ENCODE peak calls at places on chromosomes 13 and 19, in eight cellular contexts. I is A549, A is HepG2, P is stomach, K is suprapubic skin, O is transverse colon, W is K562, S is tibial nerve. Y is an unnamed sample. For H3K4me1, the result is how much of the 10 kb centered on the place peaks cover.

GRCh38 chr13:55432814-55433213 is 1707.9 kb upstream of the PRR20A start:
- DNase-seq in I (no peak), A (no peak), P (no peak), K (no peak), O (no peak), W (no peak), S (no peak), Y (no peak)

GRCh38 chr13:39765801-39766463 is 110.5 kb downstream of the COG6 start:
- DNase-seq in I (no peak), A (no peak), P (peak), K (no peak), O (peak), W (no peak), S (no peak), Y (peak)

GRCh38 chr13:67803118-67803517 is 573.0 kb upstream of the PCDH9 start:
- DNase-seq in I (no peak), A (no peak), P (no peak), K (no peak), O (no peak), W (no peak), S (no peak), Y (no peak)

GRCh38 chr19:49347835-49348234 is 12.6 kb downstream of the CD37 start:
- DNase-seq in I (peak), A (peak), P (no peak), K (no peak), O (no peak), W (peak), S (no peak), Y (peak)

GRCh38 chr13:100608906-100609305 is 20.3 kb upstream of the GGACT start:
- DNase-seq in I (no peak), A (no peak), P (no peak), K (no peak), O (peak), W (peak), S (no peak), Y (no peak)

GRCh38 chr19:28966737-28967401 is 246.1 kb downstream of the UQCRFS1 start:
- DNase-seq in I (no peak), A (no peak), P (no peak), K (no peak), O (no peak), W (no peak), S (no peak), Y (no peak)

GRCh38 chr13:96141032-96141431 is 51.1 kb downstream of the HS6ST3 start:
- DNase-seq in I (no peak), A (peak), P (no peak), K (no peak), O (no peak), W (no peak), S (no peak), Y (no peak)

GRCh38 chr13:109922518-109922917 is 136.1 kb upstream of the IRS2 start:
- DNase-seq in I (no peak), A (no peak), P (no peak), K (no peak), O (no peak), W (no peak), S (no peak), Y (no peak)

GRCh38 chr19:33518541-33518940 is 3.0 kb downstream of the PEPD start:
- DNase-seq in I (no peak), A (no peak), P (no peak), K (no peak), O (no peak), W (no peak), S (no peak), Y (no peak)

GRCh38 chr19:33235269-33235995 is 9.8 kb upstream of the SLC7A10 start:
- DNase-seq in I (peak), A (peak), P (peak), K (peak), O (peak), W (peak), S (peak), Y (peak)

GRCh38 chr13:42398542-42398941 is 126.6 kb downstream of the AKAP11 start:
- DNase-seq in I (no peak), A (no peak), P (no peak), K (no peak), O (no peak), W (no peak), S (no peak), Y (no peak)

GRCh38 chr19:17950310-17951150 is 16.4 kb upstream of the KCNN1 start:
- DNase-seq in I (no peak), A (no peak), P (no peak), K (no peak), O (no peak), W (peak), S (no peak), Y (no peak)

GRCh38 chr19:56124578-56124977 is 3.5 kb upstream of the ZNF787 start:
- DNase-seq in I (no peak), A (no peak), P (no peak), K (no peak), O (no peak), W (no peak), S (no peak), Y (no peak)

GRCh38 chr19:6063576-6063961 is 46.7 kb downstream of the RFX2 start:
- DNase-seq in I (no peak), A (no peak), P (no peak), K (peak), O (peak), W (no peak), S (no peak), Y (no peak)

GRCh38 chr19:12913871-12914690 is 5.0 kb downstream of the SYCE2 start:
- DNase-seq in I (no peak), A (peak), P (no peak), K (no peak), O (peak), W (no peak), S (no peak), Y (no peak)

GRCh38 chr13:80577951-80578670 is 237.2 kb upstream of the SPRY2 start:
- DNase-seq in I (no peak), A (no peak), P (no peak), K (no peak), O (no peak), W (no peak), S (no peak), Y (no peak)

GRCh38 chr13:109000207-109000606 is 370.8 kb downstream of the MYO16 start:
- DNase-seq in I (no peak), A (no peak), P (no peak), K (no peak), O (no peak), W (no peak), S (no peak), Y (no peak)

GRCh38 chr13:108185218-108185617 is 30.1 kb downstream of the LIG4 start:
- DNase-seq in I (no peak), A (no peak), P (no peak), K (no peak), O (no peak), W (no peak), S (no peak), Y (no peak)

GRCh38 chr19:50324331-50324730 is 4.8 kb downstream of the KCNC3 start:
- DNase-seq in I (no peak), A (no peak), P (no peak), K (no peak), O (no peak), W (no peak), S (no peak), Y (no peak)

GRCh38 chr13:36528105-36528504 is 95.8 kb downstream of the CCNA1 start:
- DNase-seq in I (no peak), A (no peak), P (no peak), K (no peak), O (no peak), W (no peak), S (no peak), Y (no peak)

GRCh38 chr19:1251233-1251502 is 2.8 kb downstream of the MIDN start:
- DNase-seq in I (no peak), A (peak), P (peak), K (no peak), O (peak), W (peak), S (peak), Y (peak)

GRCh38 chr13:90237852-90238251 is 1109.6 kb upstream of the MIR17HG start:
- DNase-seq in I (no peak), A (no peak), P (no peak), K (no peak), O (no peak), W (no peak), S (no peak), Y (no peak)

GRCh38 chr19:49802836-49803528 is 10.1 kb downstream of the FUZ start:
- DNase-seq in I (no peak), A (no peak), P (no peak), K (no peak), O (no peak), W (no peak), S (no peak), Y (no peak)

GRCh38 chr19:47005873-47006272 is 13.8 kb upstream of the NPAS1 start:
- DNase-seq in I (no peak), A (peak), P (no peak), K (no peak), O (no peak), W (peak), S (no peak), Y (no peak)

GRCh38 chr19:13005861-13006370 is 10.6 kb downstream of the NFIX start:
- DNase-seq in I (no peak), A (no peak), P (no peak), K (no peak), O (no peak), W (no peak), S (no peak), Y (no peak)

GRCh38 chr19:56942749-56943148 is 102.2 kb upstream of the PEG3 start:
- DNase-seq in I (no peak), A (no peak), P (peak), K (peak), O (peak), W (peak), S (no peak), Y (peak)

GRCh38 chr13:30615851-30616311 is 1.8 kb upstream of the USPL1 start:
- DNase-seq in I (no peak), A (peak), P (no peak), K (no peak), O (no peak), W (peak), S (no peak), Y (no peak)

GRCh38 chr13:69591437-69591836 is 516.2 kb upstream of the ATXN8OS start:
- DNase-seq in I (no peak), A (no peak), P (no peak), K (no peak), O (no peak), W (no peak), S (no peak), Y (no peak)

GRCh38 chr13:91115776-91116175 is 231.7 kb upstream of the MIR17HG start:
- DNase-seq in I (no peak), A (no peak), P (no peak), K (no peak), O (no peak), W (no peak), S (no peak), Y (no peak)

GRCh38 chr19:4080473-4080872 is 13.8 kb upstream of the ZBTB7A start:
- DNase-seq in I (no peak), A (no peak), P (no peak), K (no peak), O (no peak), W (no peak), S (no peak), Y (no peak)

GRCh38 chr19:29618871-29619270 is 12.8 kb downstream of the POP4 start:
- DNase-seq in I (no peak), A (no peak), P (no peak), K (no peak), O (no peak), W (no peak), S (no peak), Y (no peak)

GRCh38 chr13:54705738-54706137 is 1677.1 kb downstream of the OLFM4 start:
- DNase-seq in I (no peak), A (no peak), P (no peak), K (no peak), O (no peak), W (no peak), S (no peak), Y (no peak)

GRCh38 chr13:109163052-109163413 is 533.6 kb downstream of the MYO16 start:
- DNase-seq in I (no peak), A (no peak), P (no peak), K (no peak), O (no peak), W (no peak), S (no peak), Y (no peak)

GRCh38 chr19:32902448-32902847 is 32.9 kb upstream of the SLC7A9 start:
- DNase-seq in I (no peak), A (no peak), P (no peak), K (no peak), O (peak), W (no peak), S (no peak), Y (no peak)

GRCh38 chr13:40777166-40777956 is 6.4 kb upstream of the MRPS31 start:
- DNase-seq in I (peak), A (peak), P (no peak), K (no peak), O (peak), W (peak), S (no peak), Y (no peak)

GRCh38 chr19:35161434-35161743 is 6.9 kb downstream of the FXYD5 start:
- DNase-seq in I (no peak), A (no peak), P (no peak), K (peak), O (no peak), W (peak), S (no peak), Y (no peak)
- H3K4me1 ChIP-seq in I (under half), A (under half), P (under half), K (under half), O (under half), W (under half), S (under half), Y (under half)

GRCh38 chr13:113398963-113399754 is 35.2 kb upstream of the GRTP1 start:
- DNase-seq in I (no peak), A (no peak), P (no peak), K (no peak), O (no peak), W (no peak), S (peak), Y (no peak)

GRCh38 chr13:113399755-113400149 is 35.8 kb upstream of the GRTP1 start:
- DNase-seq in I (no peak), A (no peak), P (no peak), K (no peak), O (no peak), W (no peak), S (no peak), Y (no peak)

GRCh38 chr13:113402471-113403254 is 38.7 kb upstream of the GRTP1 start:
- DNase-seq in I (no peak), A (no peak), P (no peak), K (no peak), O (no peak), W (no peak), S (peak), Y (peak)

GRCh38 chr13:113401452-113402415 is 37.8 kb upstream of the GRTP1 start:
- DNase-seq in I (no peak), A (no peak), P (no peak), K (no peak), O (no peak), W (no peak), S (no peak), Y (peak)

DNA sequence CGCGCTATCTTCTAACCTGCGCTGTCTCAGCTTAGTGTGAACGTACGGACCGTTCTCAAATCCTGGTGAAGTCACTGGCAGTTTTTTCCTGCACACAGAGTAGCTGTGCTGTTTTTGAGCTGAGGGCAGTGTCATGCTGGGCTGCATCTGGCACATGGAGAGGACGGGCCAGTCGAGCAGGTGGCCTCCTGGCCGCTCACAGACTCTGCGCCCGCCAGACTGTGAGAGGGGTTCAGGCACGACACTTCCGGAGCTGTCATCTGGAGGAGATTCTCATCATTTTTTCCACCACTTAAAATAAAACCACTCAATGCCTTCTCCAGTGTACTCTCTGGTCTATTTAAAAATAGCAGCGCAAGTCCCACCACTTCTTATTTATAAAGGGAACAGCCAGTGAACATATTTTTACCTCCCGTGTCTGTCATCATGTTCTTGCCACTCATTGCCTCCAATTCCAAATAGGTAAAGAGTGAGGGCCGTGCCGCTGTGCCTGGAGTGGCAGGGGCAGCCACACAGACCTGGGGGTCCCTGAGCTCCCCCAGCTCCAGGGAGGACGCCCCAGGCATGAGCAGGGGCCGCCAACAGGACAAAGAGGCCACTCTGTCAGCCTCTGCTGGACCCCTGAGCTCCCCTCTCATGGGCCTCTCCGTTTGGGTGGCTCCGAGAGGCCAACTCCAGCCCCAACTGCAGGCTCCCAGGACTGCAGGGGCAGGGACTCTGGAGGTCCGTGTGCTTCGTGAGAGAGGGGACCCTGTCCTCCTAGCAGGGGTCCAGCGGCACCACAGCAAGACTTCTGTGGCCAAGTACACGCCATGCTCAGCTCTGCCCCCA is 36.9 kb upstream of the GRTP1 start:
- DNase-seq in I (no peak), A (no peak), P (no peak), K (no peak), O (no peak), W (no peak), S (no peak), Y (no peak)
- TF ChIP-seq EP300 in I (no peak), A (no peak), P (no peak), K (no peak), O (no peak), W (no peak), S (no peak), Y (no peak)

GRCh38 chr19:39405930-39406655 is 554 bp upstream of the ZFP36 start:
- DNase-seq in I (no peak), A (no peak), P (no peak), K (peak), O (peak), W (no peak), S (no peak), Y (no peak)

GRCh38 chr19:39406656-39407393 is at the start of gene ZFP36:
- DNase-seq in I (peak), A (peak), P (peak), K (peak), O (peak), W (peak), S (peak), Y (peak)

GRCh38 chr19:39408392-39409206 is 2.0 kb downstream of the ZFP36 start:
- DNase-seq in I (no peak), A (no peak), P (no peak), K (no peak), O (peak), W (peak), S (no peak), Y (peak)

GRCh38 chr19:39407644-39408391 is 1.2 kb downstream of the ZFP36 start:
- DNase-seq in I (no peak), A (no peak), P (peak), K (peak), O (peak), W (no peak), S (no peak), Y (peak)

DNA sequence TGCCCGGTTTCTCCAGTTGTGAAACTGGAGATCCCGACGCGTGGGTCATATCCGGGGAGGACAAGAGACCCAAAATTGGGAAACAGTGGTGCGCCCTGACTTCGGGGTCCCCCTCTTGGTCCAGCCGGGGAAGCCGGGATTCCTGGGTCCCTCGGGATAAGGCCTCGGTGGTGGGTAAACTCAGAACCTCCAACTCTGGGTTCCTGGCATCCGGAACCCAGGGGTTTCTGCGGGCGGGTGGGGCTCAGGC is 672 bp downstream of the ZFP36 start:
- DNase-seq in I (no peak), A (no peak), P (no peak), K (no peak), O (no peak), W (no peak), S (no peak), Y (peak)
- H3K4me3 ChIP-seq in I (peak), A (peak), P (peak), K (peak), O (peak), W (peak), S (peak), Y (peak)

GRCh38 chr13:50527612-50528509 is 315.6 kb downstream of the DLEU7 start:
- DNase-seq in I (no peak), A (no peak), P (no peak), K (no peak), O (no peak), W (no peak), S (no peak), Y (no peak)
- H3K4me1 ChIP-seq in I (under half), A (under half), P (under half), K (under half), O (under half), W (under half), S (under half), Y (under half)

DNA sequence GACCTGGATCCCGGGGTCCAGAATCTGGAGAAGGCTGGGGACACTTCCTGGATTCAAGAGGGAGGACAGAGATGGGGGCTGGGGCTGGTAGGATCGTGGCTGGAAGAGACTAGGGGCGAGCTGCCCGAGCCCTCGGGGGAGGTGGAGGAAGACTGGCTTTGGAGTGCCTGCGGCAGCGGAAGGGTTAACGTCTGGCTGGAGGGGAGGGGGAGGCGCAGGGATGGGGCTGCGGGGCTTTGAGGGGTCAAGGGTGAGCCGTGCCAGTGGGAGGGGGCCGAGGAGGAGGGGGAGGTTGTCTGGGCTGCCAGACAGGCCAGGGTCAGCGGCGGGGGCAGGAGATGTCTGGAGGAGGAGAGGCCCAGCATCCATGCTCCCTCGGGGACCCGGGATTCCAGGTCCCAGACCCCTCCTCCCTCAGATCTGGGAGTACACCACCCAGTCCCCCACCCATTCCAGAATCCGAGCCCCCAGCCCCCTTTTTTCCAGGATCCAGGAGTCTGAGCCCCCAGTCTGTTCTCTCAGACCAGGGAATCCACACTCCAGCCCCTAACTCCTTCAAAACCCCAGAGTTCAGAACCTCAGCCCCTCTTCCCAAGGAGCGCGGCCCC is 3.3 kb upstream of the SPACA6 start:
- DNase-seq in I (peak), A (no peak), P (no peak), K (no peak), O (peak), W (peak), S (no peak), Y (peak)
- TF ChIP-seq EP300 in I (no peak), A (no peak), P (no peak), K (no peak), O (no peak), W (no peak), S (no peak), Y (no peak)

DNA sequence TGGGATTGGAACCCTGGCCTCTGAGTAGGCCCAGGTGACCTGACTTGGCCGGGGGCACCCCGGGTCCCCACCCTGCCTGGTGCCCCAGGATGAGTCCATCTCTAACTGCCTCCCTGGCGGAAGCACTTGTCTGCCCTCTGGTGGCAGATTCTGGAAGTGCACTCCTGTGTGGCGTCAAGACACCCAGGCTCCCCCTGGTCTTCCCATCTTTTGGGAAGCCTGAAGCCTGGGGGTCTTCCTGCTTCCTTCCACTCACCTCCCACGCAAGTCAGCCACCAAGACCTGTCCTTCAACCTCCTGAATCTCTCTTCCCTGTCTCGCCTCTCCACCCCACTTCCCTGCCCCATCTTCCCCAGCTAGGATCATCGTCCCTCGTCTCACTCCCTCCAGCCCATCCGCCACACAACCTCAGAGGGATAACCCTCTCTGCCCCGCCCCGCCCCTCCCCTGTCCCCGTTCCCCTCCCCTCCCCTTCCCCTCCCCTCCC is 7.4 kb downstream of the RABAC1 start:
- DNase-seq in I (peak), A (peak), P (peak), K (peak), O (peak), W (peak), S (peak), Y (peak)
- H3K4me3 ChIP-seq in I (no peak), A (no peak), P (no peak), K (no peak), O (no peak), W (no peak), S (no peak), Y (no peak)

Y was measured in ovary.